ENCODE peak calls at places on chromosome 19, in six cellular contexts. M is uterus, C is pancreas, X is GM23248, W is GM23338, D is PC-3. P is an unnamed sample. For H3K4me1, the result is how much of the 10 kb centered on the place peaks cover.

GRCh38 chr19:461664-462551 is 1.1 kb upstream of the SHC2 start:
- DNase-seq in M (peak), C (peak), X (peak), W (peak), D (peak), P (no peak)

GRCh38 chr19:2221250-2221831 is 14.8 kb downstream of the PLEKHJ1 start:
- DNase-seq in M (no peak), C (no peak), X (no peak), W (no peak), D (no peak), P (no peak)

GRCh38 chr19:54094601-54095000 is 6.0 kb downstream of the OSCAR start:
- DNase-seq in M (no peak), C (no peak), X (no peak), W (peak), D (no peak), P (no peak)

GRCh38 chr19:6540918-6541689 is 10.3 kb downstream of the TNFSF9 start:
- DNase-seq in M (no peak), C (no peak), X (peak), W (no peak), D (no peak), P (no peak)

GRCh38 chr19:41351339-41352245 is 2.1 kb downstream of the TGFB1 start:
- DNase-seq in M (peak), C (peak), X (peak), W (peak), D (peak), P (peak)

GRCh38 chr19:14434157-14434501 is 1.0 kb downstream of the PKN1 start:
- DNase-seq in M (peak), C (no peak), X (peak), W (no peak), D (peak), P (no peak)

GRCh38 chr19:32622002-32622401 is 41.0 kb downstream of the PDCD5 start:
- DNase-seq in M (no peak), C (no peak), X (no peak), W (no peak), D (no peak), P (no peak)

GRCh38 chr19:55590621-55591020 is 8.7 kb downstream of the FIZ1 start:
- DNase-seq in M (no peak), C (no peak), X (peak), W (peak), D (peak), P (no peak)

GRCh38 chr19:40420766-40421467 is 4.9 kb downstream of the SERTAD1 start:
- DNase-seq in M (peak), C (peak), X (peak), W (peak), D (peak), P (peak)

GRCh38 chr19:14497347-14497921 is 1.5 kb upstream of the GIPC1 start:
- DNase-seq in M (no peak), C (no peak), X (peak), W (peak), D (peak), P (no peak)

GRCh38 chr19:3108775-3109174 is 14.6 kb downstream of the GNA11 start:
- DNase-seq in M (peak), C (no peak), X (peak), W (peak), D (peak), P (no peak)

GRCh38 chr19:5545984-5546383 is 21.8 kb downstream of the TINCR start:
- DNase-seq in M (no peak), C (no peak), X (peak), W (no peak), D (no peak), P (no peak)

GRCh38 chr19:55027472-55028337 is 10.4 kb downstream of the GP6 start:
- DNase-seq in M (no peak), C (no peak), X (peak), W (no peak), D (peak), P (no peak)

GRCh38 chr19:1027953-1028902 is 1.8 kb downstream of the CNN2 start:
- DNase-seq in M (peak), C (peak), X (peak), W (peak), D (peak), P (peak)

GRCh38 chr19:38266981-38267597 is 2.7 kb downstream of the SPINT2 start:
- DNase-seq in M (no peak), C (no peak), X (peak), W (no peak), D (peak), P (no peak)

GRCh38 chr19:38273499-38273898 is 9.1 kb downstream of the SPINT2 start:
- DNase-seq in M (no peak), C (no peak), X (no peak), W (no peak), D (no peak), P (no peak)

GRCh38 chr19:38268539-38268938 is 4.2 kb downstream of the SPINT2 start:
- DNase-seq in M (no peak), C (no peak), X (no peak), W (no peak), D (no peak), P (no peak)

GRCh38 chr19:38267780-38268430 is 3.5 kb downstream of the SPINT2 start:
- DNase-seq in M (no peak), C (peak), X (no peak), W (peak), D (peak), P (no peak)

DNA sequence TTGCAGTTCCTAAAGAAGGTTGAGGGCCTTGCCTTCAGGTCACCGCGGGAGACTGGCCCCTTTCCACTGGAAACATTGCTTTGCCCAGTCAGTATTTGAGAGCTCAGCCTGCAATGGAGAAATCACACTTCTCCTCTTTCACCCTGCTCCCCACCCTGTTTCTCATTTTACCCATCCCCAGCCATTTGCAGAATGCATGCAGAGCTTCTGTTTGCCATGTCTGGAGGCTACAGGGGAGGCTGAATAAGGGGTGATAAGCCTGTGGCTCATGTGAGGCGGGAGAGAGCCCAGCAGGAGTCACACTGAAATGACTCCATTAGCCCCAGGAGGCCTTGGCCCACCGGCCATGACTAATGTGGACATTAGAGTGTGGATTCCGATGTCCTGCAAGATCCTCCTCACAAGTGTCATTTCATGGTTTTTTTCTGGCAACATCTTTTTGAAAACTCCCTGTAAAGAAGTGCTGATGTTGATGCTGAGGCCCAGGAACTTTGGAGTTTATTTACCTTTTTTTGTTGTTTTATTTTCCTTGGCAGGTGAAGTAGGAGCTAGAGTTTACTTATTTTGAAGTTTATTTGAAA is 6.3 kb downstream of the SPINT2 start:
- DNase-seq in M (no peak), C (no peak), X (peak), W (no peak), D (peak), P (no peak)
- H3K27ac ChIP-seq in M (no peak), C (no peak), X (peak), W (no peak), D (peak), P (no peak)

GRCh38 chr19:7871530-7872305 is 2.5 kb downstream of the PRR36 start:
- DNase-seq in M (peak), C (peak), X (peak), W (peak), D (peak), P (peak)
- H3K4me3 ChIP-seq in M (no peak), C (no peak), X (peak), W (peak), D (peak), P (peak)

DNA sequence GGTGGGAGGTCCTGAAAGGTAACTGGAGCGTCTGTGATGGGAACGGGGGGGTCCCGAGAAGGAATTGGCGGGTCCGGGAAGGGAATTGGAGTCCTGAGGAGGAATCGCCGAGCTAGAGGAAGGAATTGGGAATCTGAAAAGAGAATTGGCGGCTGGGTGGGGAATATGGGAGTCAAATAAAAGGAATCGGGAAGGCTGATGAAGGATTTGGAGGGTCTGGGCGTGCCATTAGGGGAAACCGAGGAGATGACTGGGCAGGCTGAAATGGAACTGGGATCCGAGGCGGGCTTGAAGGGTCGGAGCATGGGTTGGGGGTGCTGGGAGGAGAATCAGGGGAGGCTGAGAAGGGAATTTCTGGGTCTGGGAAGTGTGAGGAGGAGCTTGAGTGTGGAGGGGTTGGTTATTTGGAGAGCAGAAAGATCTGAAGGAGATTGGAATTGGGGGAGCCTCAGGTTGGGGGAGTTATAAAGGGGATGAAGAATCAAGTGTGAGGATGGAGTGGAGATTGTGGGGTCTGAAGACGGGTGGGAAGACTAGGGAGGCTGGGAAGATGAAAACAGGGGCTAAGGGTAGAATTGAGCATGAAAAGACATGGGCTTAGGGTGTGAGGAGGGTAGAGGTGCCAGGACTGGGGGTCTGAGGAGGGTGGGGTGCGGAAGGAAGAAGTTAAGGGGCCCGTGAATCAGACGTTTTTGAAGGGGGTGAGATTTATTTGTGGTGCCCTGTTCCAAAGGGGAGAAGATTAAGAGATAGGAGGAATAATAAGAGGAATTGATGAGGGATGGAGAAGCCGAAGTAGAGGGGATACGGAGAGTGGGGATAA is 728 bp downstream of the ACTN4 start:
- DNase-seq in M (no peak), C (no peak), X (peak), W (no peak), D (no peak), P (no peak)
- H3K4me1 ChIP-seq in M (under half), C (under half), X (under half), W (under half), D (under half), P (under half)

GRCh38 chr19:46697142-46697960 is 19.6 kb downstream of the PRKD2 start:
- DNase-seq in M (peak), C (peak), X (peak), W (peak), D (no peak), P (peak)
- H3K27ac ChIP-seq in M (no peak), C (no peak), X (no peak), W (peak), D (no peak), P (peak)

GRCh38 chr19:18839465-18840287 is 7.9 kb downstream of the UPF1 start:
- DNase-seq in M (no peak), C (no peak), X (no peak), W (peak), D (no peak), P (no peak)
- H3K4me3 ChIP-seq in M (no peak), C (no peak), X (no peak), W (no peak), D (no peak), P (no peak)

GRCh38 chr19:4539697-4540581 is at the start of gene LRG1:
- DNase-seq in M (peak), C (peak), X (no peak), W (peak), D (no peak), P (no peak)

GRCh38 chr19:4539169-4539696 is 603 bp downstream of the LRG1 start:
- DNase-seq in M (no peak), C (no peak), X (no peak), W (no peak), D (no peak), P (no peak)

GRCh38 chr19:4543444-4543843 is 3.6 kb upstream of the LRG1 start:
- DNase-seq in M (no peak), C (peak), X (no peak), W (no peak), D (no peak), P (no peak)

GRCh38 chr19:4542896-4543351 is 3.1 kb upstream of the LRG1 start:
- DNase-seq in M (no peak), C (no peak), X (no peak), W (no peak), D (no peak), P (no peak)

GRCh38 chr19:4541114-4541805 is 1.4 kb upstream of the LRG1 start:
- DNase-seq in M (no peak), C (no peak), X (peak), W (no peak), D (no peak), P (no peak)
- H3K4me1 ChIP-seq in M (under half), C (under half), X (under half), W (under half), D (under half), P (under half)

GRCh38 chr19:38974599-38975213 is 836 bp downstream of the FBXO17 start:
- DNase-seq in M (no peak), C (no peak), X (peak), W (no peak), D (no peak), P (no peak)

GRCh38 chr19:38975214-38975860 is at the start of gene FBXO17:
- DNase-seq in M (peak), C (peak), X (peak), W (peak), D (no peak), P (peak)

GRCh38 chr19:38978315-38978689 is 2.8 kb upstream of the FBXO17 start:
- DNase-seq in M (no peak), C (no peak), X (no peak), W (no peak), D (no peak), P (no peak)

GRCh38 chr19:38977445-38978314 is 2.1 kb upstream of the FBXO17 start:
- DNase-seq in M (no peak), C (no peak), X (peak), W (no peak), D (no peak), P (no peak)

DNA sequence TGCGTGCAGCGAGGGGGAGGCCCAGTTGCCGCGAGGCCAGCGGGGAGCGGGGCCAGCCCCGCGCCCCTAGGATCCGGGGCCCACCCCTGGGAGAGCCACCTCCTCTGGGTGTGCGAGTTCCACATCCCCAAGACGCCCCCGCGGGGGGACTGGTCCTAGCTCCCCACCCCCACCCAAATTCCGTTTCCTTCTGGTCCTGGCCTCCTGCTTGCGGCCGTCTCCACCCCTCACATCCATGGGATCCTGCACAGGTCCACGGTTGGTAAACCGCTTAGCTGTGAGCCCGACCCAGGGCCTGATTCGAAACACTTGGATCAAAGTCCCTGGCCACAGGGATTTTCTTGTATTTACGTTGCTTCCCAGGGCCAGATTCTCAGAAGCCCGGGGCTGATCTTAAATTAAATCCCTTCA is 324 bp upstream of the FBXO17 start:
- DNase-seq in M (peak), C (peak), X (peak), W (peak), D (no peak), P (no peak)
- H3K27ac ChIP-seq in M (peak), C (peak), X (peak), W (peak), D (no peak), P (peak)

GRCh38 chr19:45973564-45974338 is at the start of gene NOVA2:
- DNase-seq in M (peak), C (peak), X (peak), W (peak), D (peak), P (no peak)
- H3K4me3 ChIP-seq in M (peak), C (no peak), X (no peak), W (peak), D (no peak), P (peak)